ENCODE peak calls at places on chromosomes 1 and 21, in five cellular contexts. R, Q, I, H and D are unnamed samples.

GRCh38 chr1:22749919-22750670 is 39.5 kb downstream of the EPHB2 start:
- DNase-seq in R (peak), H (no peak), Q (no peak), I (peak), D (peak)

GRCh38 chr1:6184083-6184783 is 4.1 kb upstream of the CHD5 start:
- DNase-seq in H (no peak), Q (no peak), R (no peak), I (no peak), D (no peak)

GRCh38 chr1:14479865-14480264 is 118.6 kb upstream of the KAZN start:
- DNase-seq in Q (no peak), H (no peak), R (no peak), I (no peak), D (no peak)

GRCh38 chr1:170351368-170351946 is 180.5 kb upstream of the GORAB start:
- DNase-seq in R (no peak), I (no peak), H (no peak), Q (no peak), D (no peak)

GRCh38 chr1:167344112-167344511 is 123.4 kb downstream of the POU2F1 start:
- DNase-seq in Q (no peak), H (no peak), R (no peak), I (no peak), D (no peak)

GRCh38 chr1:35883681-35884155 is 709 bp downstream of the AGO1 start:
- DNase-seq in I (peak), H (peak), Q (peak), R (peak), D (no peak)

GRCh38 chr21:45756029-45756428 is 112.5 kb downstream of the PCBP3 start:
- DNase-seq in Q (no peak), I (no peak), H (no peak), R (no peak), D (no peak)

GRCh38 chr1:223872308-223872878 is 26.6 kb upstream of the TP53BP2 start:
- DNase-seq in R (no peak), H (no peak), Q (no peak), I (no peak), D (no peak)

GRCh38 chr1:54645806-54646676 is 4.5 kb downstream of the MROH7 start:
- DNase-seq in I (peak), H (no peak), Q (no peak), R (no peak), D (no peak)

GRCh38 chr1:179177182-179177581 is 52.3 kb downstream of the ABL2 start:
- DNase-seq in R (no peak), I (peak), Q (no peak), H (no peak), D (no peak)

GRCh38 chr1:211501671-211502413 is 9.9 kb upstream of the RD3 start:
- DNase-seq in R (no peak), H (no peak), Q (no peak), I (no peak), D (no peak)

GRCh38 chr1:176656257-176656995 is 193.5 kb downstream of the PAPPA2 start:
- DNase-seq in Q (no peak), R (no peak), H (no peak), I (peak), D (no peak)

GRCh38 chr1:225888289-225888897 is 553 bp downstream of the LEFTY1 start:
- DNase-seq in Q (no peak), R (no peak), H (no peak), I (no peak), D (no peak)

GRCh38 chr1:101769520-101769919 is 227.2 kb downstream of the OLFM3 start:
- DNase-seq in H (no peak), I (no peak), Q (peak), R (no peak), D (no peak)

GRCh38 chr21:31316488-31317169 is 27.4 kb downstream of the TIAM1 start:
- DNase-seq in H (no peak), Q (no peak), I (no peak), R (no peak), D (no peak)

GRCh38 chr1:231220801-231221200 is 20.2 kb upstream of the GNPAT start:
- DNase-seq in Q (no peak), R (no peak), I (no peak), H (no peak), D (no peak)

GRCh38 chr1:30819244-30819571 is 61.6 kb upstream of the LAPTM5 start:
- DNase-seq in Q (no peak), I (no peak), H (no peak), R (no peak), D (no peak)

GRCh38 chr1:71638081-71638766 is 557.4 kb upstream of the ZRANB2 start:
- DNase-seq in H (no peak), Q (no peak), I (no peak), R (no peak), D (no peak)

GRCh38 chr21:44425895-44426662 is 29.2 kb upstream of the LRRC3 start:
- DNase-seq in R (no peak), I (no peak), Q (no peak), H (peak), D (no peak)

GRCh38 chr1:86380257-86380861 is 15.8 kb downstream of the ODF2L start:
- DNase-seq in H (no peak), I (no peak), Q (peak), R (no peak), D (no peak)

GRCh38 chr1:47231314-47232186 is 475 bp downstream of the TAL1 start:
- DNase-seq in I (peak), R (peak), H (no peak), Q (no peak), D (no peak)

GRCh38 chr1:74693473-74693872 is 19.9 kb upstream of the ERICH3 start:
- DNase-seq in R (no peak), H (no peak), I (no peak), Q (no peak), D (no peak)

GRCh38 chr1:40030528-40031135 is 9.9 kb upstream of the CAP1 start:
- DNase-seq in R (no peak), Q (no peak), H (no peak), I (no peak), D (no peak)

GRCh38 chr1:39572379-39573096 is 4.1 kb downstream of the PABPC4 start:
- DNase-seq in R (no peak), Q (no peak), I (no peak), H (no peak), D (no peak)

GRCh38 chr1:167116174-167116573 is 22.3 kb downstream of the STYXL2 start:
- DNase-seq in H (no peak), Q (no peak), R (no peak), I (no peak), D (no peak)

GRCh38 chr1:60149254-60149653 is 75.7 kb upstream of the C1orf87 start:
- DNase-seq in I (peak), R (no peak), H (no peak), Q (peak), D (no peak)

GRCh38 chr1:229209386-229209785 is 61.5 kb upstream of the RAB4A start:
- DNase-seq in H (no peak), I (no peak), R (peak), Q (no peak), D (no peak)

GRCh38 chr1:13892671-13893325 is 192.8 kb downstream of the PRDM2 start:
- DNase-seq in H (no peak), Q (peak), R (peak), I (no peak), D (no peak)

GRCh38 chr1:209989525-209989924 is 51.5 kb downstream of the SYT14 start:
- DNase-seq in R (no peak), H (no peak), I (no peak), Q (peak), D (no peak)

GRCh38 chr1:187264995-187265602 is 436.4 kb downstream of the PLA2G4A start:
- DNase-seq in H (no peak), Q (peak), I (peak), R (no peak), D (no peak)

GRCh38 chr1:162700131-162700530 is 67.9 kb downstream of the DDR2 start:
- DNase-seq in R (no peak), I (no peak), Q (no peak), H (no peak), D (no peak)

GRCh38 chr1:156894711-156895407 is 1.3 kb downstream of the PEAR1 start:
- DNase-seq in R (no peak), H (no peak), I (no peak), Q (no peak), D (peak)

GRCh38 chr1:154773551-154773950 is 96.5 kb downstream of the KCNN3 start:
- DNase-seq in R (no peak), H (no peak), I (no peak), Q (no peak), D (no peak)

GRCh38 chr1:240462766-240463410 is 149.1 kb downstream of the GREM2 start:
- DNase-seq in H (no peak), R (no peak), I (no peak), Q (no peak), D (no peak)

GRCh38 chr1:99646885-99647284 is 972 bp downstream of the PALMD start:
- DNase-seq in Q (no peak), I (no peak), R (no peak), H (no peak), D (no peak)

GRCh38 chr1:39378377-39378776 is 113.1 kb upstream of the BMP8A start:
- DNase-seq in I (no peak), H (no peak), Q (peak), R (no peak), D (no peak)

GRCh38 chr21:44458971-44459711 is 3.8 kb downstream of the LRRC3 start:
- DNase-seq in H (no peak), I (no peak), Q (no peak), R (no peak), D (no peak)